ENCODE peak calls at places on chromosomes 13 and 19, in four cellular contexts. X is NCI-H146; M is activated CD4-positive, alpha-beta T cell treated with anti-CD3 and anti-CD28 coated beads, Interleukin-2, amount 50 U/mL, for 4 hours; D is hypothalamus. R is an unnamed sample.
A peak's percentile ranks its signal among the peaks of the same experiment; 100 is the strongest.

GRCh38 chr19:43318796-43319314 is 34.6 kb upstream of the CD177 start:
- DNase-seq in M (no peak), X (no peak), D (no peak), R (no peak)

GRCh38 chr19:7846247-7846646 is 16.2 kb downstream of the EVI5L start:
- DNase-seq in M (no peak), X (no peak), D (no peak), R (no peak)

GRCh38 chr19:19552811-19553210 is 14.7 kb downstream of the CILP2 start:
- DNase-seq in M (no peak), X (no peak), D (no peak), R (peak; percentile 61)

GRCh38 chr19:16441661-16442071 is 30.1 kb downstream of the EPS15L1 start:
- DNase-seq in X (no peak), D (no peak), M (no peak), R (no peak)

GRCh38 chr13:51764184-51765141 is 39.5 kb downstream of the DHRS12 start:
- DNase-seq in X (peak; percentile 33), M (peak; percentile 55), D (peak; percentile 8), R (no peak)

GRCh38 chr13:76148926-76149325 is 512.8 kb downstream of the LMO7 start:
- DNase-seq in M (no peak), D (no peak), X (no peak), R (no peak)

GRCh38 chr19:10510301-10510802 is 6.9 kb downstream of the S1PR5 start:
- DNase-seq in M (peak; percentile 61), X (peak; percentile 18), D (no peak), R (peak; percentile 57)

GRCh38 chr13:113851826-113852535 is 11.9 kb downstream of the GAS6 start:
- DNase-seq in D (no peak), X (no peak), M (no peak), R (peak; percentile 16)

GRCh38 chr19:6489278-6490061 is 7.9 kb upstream of the DENND1C start:
- DNase-seq in D (no peak), M (no peak), X (no peak), R (no peak)

GRCh38 chr19:821228-821975 is at the start of gene PLPPR3:
- DNase-seq in M (no peak), D (no peak), X (no peak), R (no peak)

GRCh38 chr19:45517641-45518468 is 10.6 kb downstream of the VASP start:
- DNase-seq in M (no peak), X (no peak), D (no peak), R (no peak)

GRCh38 chr13:95714142-95714832 is 37.3 kb downstream of the DNAJC3 start:
- DNase-seq in M (no peak), X (no peak), D (no peak), R (no peak)

GRCh38 chr19:53068199-53068598 is 23.7 kb downstream of the ERVV-2 start:
- DNase-seq in M (no peak), X (no peak), D (no peak), R (no peak)

GRCh38 chr19:38990949-38991697 is 15.6 kb upstream of the FBXO17 start:
- DNase-seq in D (no peak), X (no peak), M (no peak), R (no peak)

GRCh38 chr19:45976180-45976579 is 2.5 kb upstream of the NOVA2 start:
- DNase-seq in M (no peak), X (peak; percentile 27), D (peak; percentile 36), R (no peak)

GRCh38 chr13:32284927-32285632 is 30.1 kb downstream of the ZAR1L start:
- DNase-seq in X (no peak), M (no peak), D (no peak), R (no peak)

GRCh38 chr19:48290923-48291700 is 21.2 kb downstream of the ZNF114 start:
- DNase-seq in D (peak; percentile 54), M (peak; percentile 47), X (peak; percentile 58), R (peak; percentile 71)

R was measured in mesothelial cell of epicardium.